ENCODE peak calls at places on chromosomes 4 and X, in six cellular contexts. One of them, this sample, is unnamed.

GRCh38 chr4:17718471-17718870 is 63.0 kb downstream of the FAM184B start:
- DNase-seq in spleen: no peak
- DNase-seq in lung: no peak
- DNase-seq in neural crest cell: no peak
- DNase-seq in pancreas: no peak
- DNase-seq in breast epithelium: no peak
- DNase-seq in this sample: no peak

GRCh38 chrX:111615227-111615626 is 65.7 kb upstream of the ALG13 start:
- DNase-seq in spleen: no peak
- DNase-seq in lung: no peak
- DNase-seq in neural crest cell: no peak
- DNase-seq in pancreas: no peak
- DNase-seq in breast epithelium: no peak
- DNase-seq in this sample: no peak

GRCh38 chrX:150897371-150898319 is 823 bp downstream of the CD99L2 start:
- DNase-seq in spleen: peak
- DNase-seq in lung: no peak
- DNase-seq in neural crest cell: no peak
- DNase-seq in pancreas: peak
- DNase-seq in breast epithelium: no peak
- DNase-seq in this sample: no peak

GRCh38 chrX:129642641-129643040 is 12.1 kb downstream of the APLN start:
- DNase-seq in spleen: no peak
- DNase-seq in lung: no peak
- DNase-seq in neural crest cell: no peak
- DNase-seq in pancreas: no peak
- DNase-seq in breast epithelium: no peak
- DNase-seq in this sample: no peak

GRCh38 chr4:163744861-163745260 is 250.4 kb downstream of the TMA16 start:
- DNase-seq in spleen: no peak
- DNase-seq in lung: no peak
- DNase-seq in neural crest cell: no peak
- DNase-seq in pancreas: no peak
- DNase-seq in breast epithelium: no peak
- DNase-seq in this sample: no peak

GRCh38 chr4:163603246-163603645 is 108.8 kb downstream of the TMA16 start:
- DNase-seq in spleen: no peak
- DNase-seq in lung: no peak
- DNase-seq in neural crest cell: no peak
- DNase-seq in pancreas: no peak
- DNase-seq in breast epithelium: no peak
- DNase-seq in this sample: no peak

GRCh38 chr4:106315476-106315967 is 487 bp downstream of the TBCK start:
- DNase-seq in spleen: no peak
- DNase-seq in lung: peak
- DNase-seq in neural crest cell: no peak
- DNase-seq in pancreas: no peak
- DNase-seq in breast epithelium: no peak
- DNase-seq in this sample: no peak

GRCh38 chr4:41108481-41108880 is 105.9 kb downstream of the APBB2 start:
- DNase-seq in spleen: no peak
- DNase-seq in lung: no peak
- DNase-seq in neural crest cell: no peak
- DNase-seq in pancreas: no peak
- DNase-seq in breast epithelium: no peak
- DNase-seq in this sample: no peak

GRCh38 chrX:56813318-56813837 is 84.3 kb downstream of the NBDY start:
- DNase-seq in spleen: no peak
- DNase-seq in lung: no peak
- DNase-seq in neural crest cell: no peak
- DNase-seq in pancreas: peak
- DNase-seq in breast epithelium: no peak
- DNase-seq in this sample: no peak

GRCh38 chrX:134423606-134424005 is 36.4 kb upstream of the HPRT1 start:
- DNase-seq in spleen: no peak
- DNase-seq in lung: no peak
- DNase-seq in neural crest cell: no peak
- DNase-seq in pancreas: no peak
- DNase-seq in breast epithelium: no peak
- DNase-seq in this sample: no peak

GRCh38 chr4:177492022-177492421 is 49.8 kb upstream of the AGA start:
- DNase-seq in spleen: no peak
- DNase-seq in lung: no peak
- DNase-seq in neural crest cell: no peak
- DNase-seq in pancreas: no peak
- DNase-seq in breast epithelium: no peak
- DNase-seq in this sample: no peak

GRCh38 chr4:6118201-6118600 is 82.1 kb downstream of the JAKMIP1 start:
- DNase-seq in spleen: no peak
- DNase-seq in lung: no peak
- DNase-seq in neural crest cell: no peak
- DNase-seq in pancreas: no peak
- DNase-seq in breast epithelium: no peak
- DNase-seq in this sample: no peak

GRCh38 chrX:18758166-18758932 is 50.9 kb downstream of the PPEF1 start:
- DNase-seq in spleen: no peak
- DNase-seq in lung: no peak
- DNase-seq in neural crest cell: no peak
- DNase-seq in pancreas: no peak
- DNase-seq in breast epithelium: no peak
- DNase-seq in this sample: no peak

GRCh38 chr4:10158355-10158942 is 41.9 kb upstream of the WDR1 start:
- DNase-seq in spleen: no peak
- DNase-seq in lung: no peak
- DNase-seq in neural crest cell: no peak
- DNase-seq in pancreas: no peak
- DNase-seq in breast epithelium: no peak
- DNase-seq in this sample: no peak
- TF ChIP-seq CTCF in spleen: no peak
- TF ChIP-seq CTCF in lung: no peak
- TF ChIP-seq CTCF in neural crest cell: no peak
- TF ChIP-seq CTCF in pancreas: no peak
- TF ChIP-seq CTCF in breast epithelium: no peak
- TF ChIP-seq CTCF in this sample: no peak

GRCh38 chr4:56575820-56576429 is 70.3 kb downstream of the ARL9 start:
- DNase-seq in spleen: no peak
- DNase-seq in lung: no peak
- DNase-seq in neural crest cell: no peak
- DNase-seq in pancreas: no peak
- DNase-seq in breast epithelium: no peak
- DNase-seq in this sample: no peak
- TF ChIP-seq CTCF in spleen: peak
- TF ChIP-seq CTCF in lung: peak
- TF ChIP-seq CTCF in neural crest cell: peak
- TF ChIP-seq CTCF in pancreas: no peak
- TF ChIP-seq CTCF in breast epithelium: no peak
- TF ChIP-seq CTCF in this sample: peak

GRCh38 chrX:28649541-28649940 is 62.3 kb downstream of the IL1RAPL1 start:
- DNase-seq in spleen: no peak
- DNase-seq in lung: no peak
- DNase-seq in neural crest cell: no peak
- DNase-seq in pancreas: no peak
- DNase-seq in breast epithelium: no peak
- DNase-seq in this sample: no peak

DNA sequence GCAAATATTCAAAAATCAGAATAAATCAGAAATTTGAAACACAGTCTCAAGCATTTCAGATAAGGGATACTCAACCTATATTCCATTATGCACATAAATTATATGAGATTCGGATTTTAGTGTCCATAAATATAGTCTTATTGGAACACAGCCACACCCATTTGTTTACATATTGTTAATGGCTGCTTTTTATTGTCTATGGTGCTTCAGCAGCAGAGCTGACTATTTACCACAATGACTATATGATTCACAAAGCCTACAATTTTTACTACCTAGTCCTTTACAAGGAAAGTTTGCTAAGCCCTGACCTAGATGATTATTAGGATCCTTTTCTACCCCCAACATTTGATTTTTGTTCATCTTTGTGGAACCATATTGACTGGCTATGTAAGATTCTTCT is 63.9 kb downstream of the IL1RAPL1 start:
- DNase-seq in spleen: no peak
- DNase-seq in lung: no peak
- DNase-seq in neural crest cell: no peak
- DNase-seq in pancreas: no peak
- DNase-seq in breast epithelium: no peak
- DNase-seq in this sample: no peak
- TF ChIP-seq CTCF in spleen: no peak
- TF ChIP-seq CTCF in lung: no peak
- TF ChIP-seq CTCF in neural crest cell: no peak
- TF ChIP-seq CTCF in pancreas: no peak
- TF ChIP-seq CTCF in breast epithelium: no peak
- TF ChIP-seq CTCF in this sample: no peak

DNA sequence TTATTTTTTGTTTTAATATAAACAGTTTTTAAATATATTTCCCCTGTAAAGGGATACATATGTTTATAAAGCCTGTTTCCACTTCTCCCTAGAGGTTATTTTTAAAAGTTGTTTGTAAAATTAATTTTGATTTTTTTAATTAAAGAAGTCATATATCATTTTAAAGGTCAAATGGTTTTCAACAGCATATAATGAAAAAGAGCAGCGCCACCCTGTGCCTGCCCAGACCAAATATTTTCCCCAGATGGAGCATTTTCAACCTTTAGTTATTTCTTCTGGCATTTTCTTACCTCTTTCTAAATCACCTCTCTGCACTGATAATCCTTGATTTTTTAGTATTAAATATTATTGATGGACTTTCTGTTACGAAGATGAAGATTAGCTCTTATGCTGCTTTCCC is 21.0 kb downstream of the MSX1 start:
- DNase-seq in spleen: no peak
- DNase-seq in lung: no peak
- DNase-seq in neural crest cell: no peak
- DNase-seq in pancreas: no peak
- DNase-seq in breast epithelium: no peak
- DNase-seq in this sample: no peak
- TF ChIP-seq CTCF in spleen: no peak
- TF ChIP-seq CTCF in lung: no peak
- TF ChIP-seq CTCF in neural crest cell: peak
- TF ChIP-seq CTCF in pancreas: no peak
- TF ChIP-seq CTCF in breast epithelium: no peak
- TF ChIP-seq CTCF in this sample: peak

GRCh38 chrX:139864613-139865012 is 68.2 kb downstream of the ATP11C start:
- DNase-seq in spleen: no peak
- DNase-seq in lung: no peak
- DNase-seq in neural crest cell: no peak
- DNase-seq in pancreas: no peak
- DNase-seq in breast epithelium: no peak
- DNase-seq in this sample: no peak

DNA sequence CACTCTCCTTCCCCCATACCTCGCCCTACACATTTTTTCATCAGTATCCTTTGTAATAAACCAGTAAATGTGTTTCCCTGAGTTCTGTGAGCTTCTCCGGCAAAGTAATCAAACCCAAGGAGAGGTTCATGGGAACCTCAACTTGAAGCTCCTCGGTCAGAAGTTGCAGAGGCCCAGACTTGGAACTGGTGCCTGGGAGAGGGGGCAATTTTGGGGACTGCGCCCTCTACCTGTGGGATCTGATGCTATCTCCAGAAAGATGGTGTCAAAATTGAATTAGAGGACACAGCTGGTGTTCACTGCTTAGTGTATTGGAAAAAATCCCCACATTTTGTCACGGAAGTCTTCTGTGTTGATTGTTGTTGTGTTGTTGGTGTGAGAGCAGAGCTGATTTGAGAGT is 70.6 kb downstream of the ATP11C start:
- DNase-seq in spleen: no peak
- DNase-seq in lung: no peak
- DNase-seq in neural crest cell: no peak
- DNase-seq in pancreas: no peak
- DNase-seq in breast epithelium: no peak
- DNase-seq in this sample: no peak
- TF ChIP-seq CTCF in spleen: no peak
- TF ChIP-seq CTCF in lung: no peak
- TF ChIP-seq CTCF in neural crest cell: no peak
- TF ChIP-seq CTCF in pancreas: no peak
- TF ChIP-seq CTCF in breast epithelium: no peak
- TF ChIP-seq CTCF in this sample: no peak

GRCh38 chrX:83510466-83511181 is 2.5 kb downstream of the POU3F4 start:
- DNase-seq in spleen: no peak
- DNase-seq in lung: no peak
- DNase-seq in neural crest cell: no peak
- DNase-seq in pancreas: no peak
- DNase-seq in breast epithelium: no peak
- DNase-seq in this sample: no peak

GRCh38 chrX:83509246-83509801 is 1.2 kb downstream of the POU3F4 start:
- DNase-seq in spleen: no peak
- DNase-seq in lung: no peak
- DNase-seq in neural crest cell: no peak
- DNase-seq in pancreas: no peak
- DNase-seq in breast epithelium: no peak
- DNase-seq in this sample: no peak

GRCh38 chrX:83512111-83512510 is 4.0 kb downstream of the POU3F4 start:
- DNase-seq in spleen: no peak
- DNase-seq in lung: no peak
- DNase-seq in neural crest cell: no peak
- DNase-seq in pancreas: no peak
- DNase-seq in breast epithelium: no peak
- DNase-seq in this sample: no peak

GRCh38 chrX:83508526-83509245 is 596 bp downstream of the POU3F4 start:
- DNase-seq in spleen: no peak
- DNase-seq in lung: no peak
- DNase-seq in neural crest cell: no peak
- DNase-seq in pancreas: no peak
- DNase-seq in breast epithelium: no peak
- DNase-seq in this sample: no peak

DNA sequence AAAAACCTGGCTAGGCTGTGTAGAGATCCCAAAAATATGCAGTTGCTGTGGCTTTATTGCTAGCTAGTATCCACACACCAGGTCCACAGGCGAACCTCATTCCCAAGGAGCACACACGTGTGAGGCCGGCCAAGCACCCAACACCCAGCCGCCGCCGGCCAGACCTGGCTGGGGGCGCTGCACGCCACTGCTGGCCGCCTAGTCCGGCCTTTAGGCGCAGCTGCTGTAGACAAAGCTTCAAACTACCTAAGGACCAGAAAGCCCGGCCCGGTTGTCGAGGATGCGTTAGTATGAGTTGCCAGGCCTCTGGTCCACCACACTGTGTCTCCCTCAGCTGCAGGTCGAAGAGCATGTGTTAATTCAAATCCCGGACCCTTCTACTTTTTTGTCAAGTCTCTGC is 3.1 kb downstream of the POU3F4 start:
- DNase-seq in spleen: no peak
- DNase-seq in lung: no peak
- DNase-seq in neural crest cell: no peak
- DNase-seq in pancreas: no peak
- DNase-seq in breast epithelium: no peak
- DNase-seq in this sample: no peak
- TF ChIP-seq CTCF in spleen: no peak
- TF ChIP-seq CTCF in lung: no peak
- TF ChIP-seq CTCF in neural crest cell: peak
- TF ChIP-seq CTCF in pancreas: no peak
- TF ChIP-seq CTCF in breast epithelium: no peak
- TF ChIP-seq CTCF in this sample: no peak

GRCh38 chr4:185346975-185347601 is 48.6 kb downstream of the LRP2BP start:
- DNase-seq in spleen: no peak
- DNase-seq in lung: no peak
- DNase-seq in neural crest cell: no peak
- DNase-seq in pancreas: no peak
- DNase-seq in breast epithelium: no peak
- DNase-seq in this sample: no peak
- TF ChIP-seq CTCF in spleen: no peak
- TF ChIP-seq CTCF in lung: no peak
- TF ChIP-seq CTCF in neural crest cell: no peak
- TF ChIP-seq CTCF in pancreas: no peak
- TF ChIP-seq CTCF in breast epithelium: no peak
- TF ChIP-seq CTCF in this sample: no peak

This sample was measured in D721Med.